ENCODE peak calls at places on chromosomes 2 and 18, in six cellular contexts. B, R, U, V, M and A are unnamed samples. For H3K4me1, the result is how much of the 10 kb centered on the place peaks cover.

GRCh38 chr2:88868861-88869260 is 177.4 kb downstream of the RPIA start:
- DNase-seq in B (no peak), R (no peak), U (no peak), V (no peak), M (no peak), A (no peak)

GRCh38 chr2:69767034-69767433 is 25.1 kb downstream of the ANXA4 start:
- DNase-seq in B (peak), R (no peak), U (no peak), V (no peak), M (no peak), A (no peak)

GRCh38 chr2:191366199-191366598 is 121.0 kb downstream of the MYO1B start:
- DNase-seq in B (no peak), R (no peak), U (no peak), V (no peak), M (no peak), A (no peak)

GRCh38 chr2:197309369-197310231 is 980 bp downstream of the ANKRD44 start:
- DNase-seq in B (no peak), R (peak), U (peak), V (peak), M (peak), A (peak)

GRCh38 chr2:226699321-226699720 is 100.3 kb downstream of the IRS1 start:
- DNase-seq in B (peak), R (peak), U (peak), V (no peak), M (no peak), A (peak)

GRCh38 chr2:70697603-70698383 is 70.2 kb downstream of the ADD2 start:
- DNase-seq in B (no peak), R (peak), U (no peak), V (no peak), M (no peak), A (no peak)

GRCh38 chr2:159797468-159798375 is at the start of gene CD302:
- DNase-seq in B (peak), R (peak), U (peak), V (peak), M (no peak), A (peak)

GRCh38 chr18:31942999-31943894 is at the start of gene TRAPPC8:
- DNase-seq in B (peak), R (peak), U (peak), V (peak), M (peak), A (peak)

GRCh38 chr18:6557052-6557451 is 142.3 kb upstream of the L3MBTL4 start:
- DNase-seq in B (no peak), R (no peak), U (no peak), V (no peak), M (no peak), A (no peak)

GRCh38 chr2:132577693-132578092 is 92.3 kb downstream of the LYPD1 start:
- DNase-seq in B (no peak), R (no peak), U (no peak), V (no peak), M (peak), A (no peak)

GRCh38 chr2:177244244-177244771 is 20.2 kb downstream of the NFE2L2 start:
- DNase-seq in B (no peak), R (no peak), U (no peak), V (no peak), M (no peak), A (no peak)

GRCh38 chr2:151754253-151754897 is 20.1 kb upstream of the NEB start:
- DNase-seq in B (no peak), R (no peak), U (no peak), V (no peak), M (no peak), A (no peak)

GRCh38 chr2:151791545-151791944 is 36.7 kb downstream of the ARL5A start:
- DNase-seq in B (no peak), R (no peak), U (no peak), V (no peak), M (no peak), A (no peak)

GRCh38 chr2:131011481-131011880 is 81.8 kb downstream of the FAM168B start:
- DNase-seq in B (no peak), R (no peak), U (no peak), V (no peak), M (no peak), A (no peak)

GRCh38 chr2:99550368-99550767 is 60.6 kb upstream of the REV1 start:
- DNase-seq in B (no peak), R (no peak), U (no peak), V (no peak), M (no peak), A (no peak)

GRCh38 chr2:169928463-169928864 is 101.2 kb downstream of the UBR3 start:
- DNase-seq in B (peak), R (no peak), U (no peak), V (no peak), M (peak), A (no peak)

GRCh38 chr2:30267161-30267568 is 35.8 kb downstream of the LBH start:
- DNase-seq in B (no peak), R (no peak), U (no peak), V (no peak), M (no peak), A (no peak)

GRCh38 chr2:199495147-199495546 is 37.4 kb upstream of the SATB2 start:
- DNase-seq in B (no peak), R (no peak), U (no peak), V (no peak), M (no peak), A (no peak)

GRCh38 chr2:23384551-23385349 is at the start of gene KLHL29:
- DNase-seq in B (peak), R (peak), U (peak), V (peak), M (peak), A (peak)

GRCh38 chr2:239288951-239289481 is 111.8 kb downstream of the HDAC4 start:
- DNase-seq in B (no peak), R (peak), U (peak), V (peak), M (no peak), A (no peak)
- H3K4me3 ChIP-seq in B (no peak), R (no peak), U (no peak), V (peak), M (no peak), A (no peak)

GRCh38 chr2:79857888-79858287 is 345.0 kb downstream of the CTNNA2 start:
- DNase-seq in B (no peak), R (no peak), U (no peak), V (no peak), M (no peak), A (no peak)
- H3K4me1 ChIP-seq in B (under half), R (under half), U (under half), V (under half), M (under half), A (under half)

DNA sequence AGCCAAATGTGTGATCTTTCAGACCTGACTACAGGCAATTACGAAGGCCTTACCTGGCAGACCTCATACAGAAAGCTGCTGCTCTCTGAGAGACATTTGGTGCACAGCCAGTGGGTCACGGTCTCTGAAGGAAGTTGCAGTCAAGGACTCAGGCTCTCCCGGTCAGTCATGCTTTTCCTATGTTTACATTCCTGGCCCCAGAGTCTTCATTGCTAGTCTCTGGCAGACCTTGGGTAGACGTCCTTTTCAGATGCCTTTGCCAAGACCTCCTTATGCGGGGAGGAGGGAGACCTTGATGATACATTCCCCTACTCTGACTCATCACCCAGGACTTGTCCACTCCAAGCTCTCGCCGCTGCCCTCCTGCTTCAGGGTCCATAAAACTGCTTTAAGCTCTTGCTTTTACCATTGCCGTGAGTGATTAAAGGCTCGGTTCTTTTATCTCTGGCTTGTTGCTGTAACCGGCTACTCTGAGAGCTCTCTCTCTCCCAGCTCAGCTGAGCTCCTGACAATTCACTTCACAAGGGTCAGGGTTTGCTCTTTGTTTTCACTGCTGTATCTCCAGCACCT is 62.0 kb upstream of the SLC35F5 start:
- DNase-seq in B (peak), R (no peak), U (peak), V (no peak), M (no peak), A (peak)
- H3K27ac ChIP-seq in B (peak), R (no peak), U (peak), V (no peak), M (no peak), A (no peak)

GRCh38 chr2:241770185-241770935 is 6.3 kb upstream of the GAL3ST2 start:
- DNase-seq in B (no peak), R (no peak), U (no peak), V (no peak), M (no peak), A (peak)

GRCh38 chr2:241772063-241772499 is 4.5 kb upstream of the GAL3ST2 start:
- DNase-seq in B (no peak), R (no peak), U (no peak), V (no peak), M (peak), A (no peak)

GRCh38 chr2:241769819-241770184 is 6.8 kb upstream of the GAL3ST2 start:
- DNase-seq in B (no peak), R (no peak), U (no peak), V (no peak), M (no peak), A (no peak)

GRCh38 chr2:241771286-241772062 is 5.1 kb upstream of the GAL3ST2 start:
- DNase-seq in B (peak), R (no peak), U (no peak), V (no peak), M (peak), A (no peak)

DNA sequence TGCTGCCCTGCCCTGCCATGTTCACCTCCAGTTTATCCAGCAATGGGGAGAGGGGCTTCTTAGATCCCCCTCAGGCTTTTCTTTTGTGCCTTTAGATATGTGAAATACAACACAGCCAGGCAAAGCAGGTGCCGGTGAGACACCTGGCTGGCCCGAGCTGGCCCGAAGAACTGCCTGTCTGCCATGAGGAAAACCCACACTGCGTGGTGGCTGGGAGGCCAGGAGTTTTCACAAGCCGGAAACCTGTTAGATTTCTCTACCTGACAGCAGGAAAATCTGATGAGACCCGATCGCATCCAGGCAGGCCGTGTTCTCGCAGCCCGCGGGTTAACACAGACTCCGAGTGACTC is 5.7 kb upstream of the GAL3ST2 start:
- DNase-seq in B (no peak), R (no peak), U (no peak), V (no peak), M (no peak), A (no peak)
- H3K4me3 ChIP-seq in B (no peak), R (no peak), U (no peak), V (no peak), M (no peak), A (no peak)

DNA sequence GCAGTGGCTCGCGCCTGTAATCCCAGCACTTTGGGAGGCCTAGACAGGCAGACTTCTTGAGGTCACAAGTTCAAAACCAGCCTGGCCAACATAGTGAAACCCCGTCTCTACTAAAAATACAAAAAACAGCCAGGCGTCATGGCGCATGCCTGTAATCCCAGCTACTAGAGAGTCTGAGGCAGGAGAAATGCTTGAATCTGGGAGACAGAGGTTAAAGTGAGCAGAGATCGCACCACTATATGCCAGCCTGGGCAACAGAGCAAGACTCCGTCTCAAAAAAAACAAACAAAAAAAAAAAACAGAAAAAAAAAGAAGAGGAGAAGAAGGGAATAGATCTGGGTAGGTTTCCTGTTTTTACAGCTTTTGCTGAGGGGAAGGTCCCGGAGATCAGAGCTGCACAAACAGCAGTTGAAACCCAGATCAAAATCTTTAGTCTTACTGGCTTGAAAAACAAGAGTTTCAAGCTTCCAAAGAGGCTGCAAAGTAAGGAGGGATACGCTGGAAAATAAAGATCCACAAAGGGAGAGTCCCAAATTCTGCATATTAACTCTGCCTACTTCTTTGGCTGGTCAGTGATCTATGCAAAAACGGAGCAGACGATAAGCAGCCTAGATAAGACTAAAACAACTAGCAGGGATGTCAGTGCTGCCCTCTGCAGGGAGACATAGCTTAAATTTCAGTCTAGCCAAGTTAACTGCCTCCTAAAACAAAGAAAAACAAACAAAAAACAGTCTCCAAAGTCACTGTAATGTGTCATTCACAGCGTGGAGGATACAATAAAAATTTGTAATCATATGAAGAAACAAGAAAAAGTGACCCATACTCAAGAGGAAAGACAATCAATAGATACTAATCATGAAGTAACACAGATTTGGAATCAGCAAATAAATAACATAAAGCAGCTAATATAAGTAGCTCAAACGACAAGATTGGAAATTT is 74.1 kb downstream of the TLK1 start:
- DNase-seq in B (peak), R (no peak), U (no peak), V (peak), M (peak), A (no peak)
- H3K4me1 ChIP-seq in B (under half), R (under half), U (under half), V (half or more), M (under half), A (under half)

DNA sequence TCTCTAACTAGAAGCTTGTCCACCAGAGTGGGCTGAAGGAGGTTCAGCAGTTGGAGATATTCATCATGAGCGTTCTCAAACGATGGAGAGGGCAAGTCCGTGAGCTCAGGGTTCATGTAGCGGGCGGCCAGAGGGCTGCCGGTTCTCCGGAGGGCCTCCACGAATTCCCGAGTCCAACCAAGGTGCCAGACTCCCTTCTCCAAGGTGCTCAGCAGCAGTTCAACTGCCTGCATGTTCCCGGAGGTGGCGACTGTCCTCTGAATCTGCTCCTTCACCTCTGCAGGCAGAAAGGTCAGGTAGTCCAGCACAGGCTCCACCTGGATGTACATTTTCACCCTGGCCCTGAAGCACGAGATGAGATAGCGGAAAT is 589 bp downstream of the IFIH1 start:
- DNase-seq in B (peak), R (no peak), U (no peak), V (peak), M (no peak), A (no peak)
- H3K27ac ChIP-seq in B (no peak), R (peak), U (peak), V (peak), M (no peak), A (peak)

DNA sequence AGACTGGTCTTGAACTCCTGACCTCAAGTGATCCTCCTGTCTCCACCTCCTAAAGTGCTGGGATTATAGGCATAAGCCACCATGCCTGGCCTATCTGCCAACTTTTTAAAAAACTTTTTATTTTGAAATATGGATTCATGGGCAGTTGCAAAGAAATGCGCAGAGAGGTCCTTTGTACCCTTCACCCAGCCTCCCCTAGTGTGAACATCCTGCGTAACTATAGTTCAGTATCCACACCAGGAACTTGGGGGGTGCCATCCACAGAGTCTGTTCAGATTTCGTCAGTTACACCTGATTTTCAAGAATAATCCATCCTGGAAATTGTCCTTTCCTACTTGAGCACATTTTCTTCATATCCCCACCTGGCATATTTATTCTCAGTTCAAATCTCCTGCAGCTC is 33.0 kb downstream of the EFR3B start:
- DNase-seq in B (no peak), R (no peak), U (no peak), V (no peak), M (no peak), A (no peak)
- H3K4me3 ChIP-seq in B (no peak), R (no peak), U (no peak), V (no peak), M (peak), A (no peak)

DNA sequence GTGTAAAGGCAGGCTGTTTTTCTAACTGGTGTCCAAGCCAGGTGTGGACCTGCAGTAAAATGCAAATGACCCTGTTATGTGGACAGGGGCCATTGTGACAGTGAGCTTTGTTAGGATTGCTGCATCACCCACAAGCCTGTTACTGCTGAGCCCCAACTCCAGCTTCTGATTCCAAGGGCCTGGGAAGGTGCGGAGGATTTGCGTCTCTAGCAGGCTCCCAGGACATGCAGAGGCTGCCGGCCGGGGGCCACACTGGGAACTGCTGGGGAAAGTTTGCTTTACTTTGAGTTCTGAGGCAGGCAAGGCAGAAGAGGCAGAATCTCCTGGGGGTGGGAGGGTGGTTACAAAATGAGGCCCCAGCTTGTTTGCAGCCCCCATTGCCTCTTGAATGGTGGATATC is 164.1 kb downstream of the GLI2 start:
- DNase-seq in B (no peak), R (no peak), U (no peak), V (no peak), M (no peak), A (peak)
- H3K4me1 ChIP-seq in B (under half), R (under half), U (under half), V (under half), M (under half), A (under half)

DNA sequence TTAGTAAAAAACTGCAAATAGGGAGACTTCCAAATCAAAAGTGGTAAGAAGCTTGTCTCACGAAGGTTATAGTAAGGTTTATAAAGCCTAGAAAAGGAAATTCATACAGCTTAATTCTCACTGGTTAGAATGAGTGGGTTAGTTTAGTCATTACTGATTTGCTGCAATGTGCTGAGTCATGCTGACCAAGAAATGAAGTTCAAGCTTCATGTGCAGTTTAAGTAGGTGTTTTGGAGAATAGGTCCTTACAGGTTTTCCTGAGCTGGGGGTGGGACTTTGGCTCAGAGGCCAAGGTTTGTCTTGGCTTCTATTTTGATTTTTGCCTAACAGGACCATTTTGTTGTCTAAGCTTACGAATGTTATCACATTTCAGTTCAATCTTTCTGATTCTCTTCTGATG is 15.1 kb downstream of the CLIP4 start:
- DNase-seq in B (peak), R (no peak), U (no peak), V (no peak), M (peak), A (no peak)
- H3K27ac ChIP-seq in B (no peak), R (peak), U (peak), V (no peak), M (no peak), A (no peak)